ENCODE peak calls at places on chromosomes 5 and 9, in seven cellular contexts. X is adrenal gland; C is Caco-2; Z is CD8-positive, alpha-beta T cell; A is heart left ventricle; O is fibroblast of lung; Y is cardiac muscle cell. H is an unnamed sample.

GRCh38 chr5:38466444-38467189 is 89.8 kb downstream of the LIFR start:
- DNase-seq in X (peak), C (no peak), Z (no peak), A (peak), O (no peak), Y (peak), H (no peak)

GRCh38 chr5:95590880-95591279 is 29.0 kb upstream of the GPR150 start:
- DNase-seq in X (no peak), C (no peak), Z (no peak), A (no peak), O (no peak), Y (no peak), H (no peak)

GRCh38 chr9:12718482-12719026 is 25.4 kb downstream of the TYRP1 start:
- DNase-seq in X (no peak), C (no peak), Z (no peak), A (no peak), O (peak), Y (peak), H (peak)

GRCh38 chr9:98209530-98209929 is 17.1 kb upstream of the CORO2A start:
- DNase-seq in X (no peak), C (no peak), Z (no peak), A (no peak), O (no peak), Y (no peak), H (no peak)

GRCh38 chr5:135367070-135367469 is 32.0 kb downstream of the MACROH2A1 start:
- DNase-seq in X (no peak), C (no peak), Z (no peak), A (no peak), O (no peak), Y (no peak), H (peak)

GRCh38 chr5:14771195-14771594 is 100.4 kb downstream of the ANKH start:
- DNase-seq in X (no peak), C (no peak), Z (no peak), A (no peak), O (no peak), Y (no peak), H (no peak)

GRCh38 chr5:103425686-103426454 is 136.7 kb downstream of the NUDT12 start:
- DNase-seq in X (no peak), C (no peak), Z (no peak), A (no peak), O (peak), Y (peak), H (no peak)

GRCh38 chr5:145345883-145346282 is 489.3 kb downstream of the PRELID2 start:
- DNase-seq in X (no peak), C (no peak), Z (no peak), A (no peak), O (no peak), Y (no peak), H (no peak)

GRCh38 chr5:179023528-179024189 is at the start of gene ZNF879:
- DNase-seq in X (peak), C (peak), Z (peak), A (peak), O (peak), Y (peak), H (peak)

DNA sequence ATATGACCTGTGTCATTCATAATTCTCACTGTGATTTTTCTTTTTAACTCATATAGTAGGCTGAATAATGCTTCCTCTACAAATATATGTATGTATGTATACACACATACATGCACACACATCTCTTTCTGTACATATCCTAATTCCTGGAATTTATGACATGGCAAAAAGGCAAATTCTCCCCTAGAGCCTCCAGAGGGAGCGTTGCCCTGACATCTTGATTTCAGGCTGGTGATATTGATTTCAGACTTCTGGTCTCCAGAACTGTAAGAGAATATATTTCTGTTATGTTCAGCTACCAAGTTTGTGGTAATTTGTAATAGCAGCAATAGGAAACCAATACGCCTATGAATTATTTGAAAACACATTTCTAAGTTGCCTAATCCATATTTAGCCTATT is 166.6 kb upstream of the GAS1 start:
- DNase-seq in X (no peak), C (no peak), Z (no peak), A (no peak), O (no peak), Y (no peak), H (no peak)
- TF ChIP-seq CTCF in X (no peak), C (no peak), Z (no peak), A (no peak), O (no peak), Y (no peak), H (no peak)

DNA sequence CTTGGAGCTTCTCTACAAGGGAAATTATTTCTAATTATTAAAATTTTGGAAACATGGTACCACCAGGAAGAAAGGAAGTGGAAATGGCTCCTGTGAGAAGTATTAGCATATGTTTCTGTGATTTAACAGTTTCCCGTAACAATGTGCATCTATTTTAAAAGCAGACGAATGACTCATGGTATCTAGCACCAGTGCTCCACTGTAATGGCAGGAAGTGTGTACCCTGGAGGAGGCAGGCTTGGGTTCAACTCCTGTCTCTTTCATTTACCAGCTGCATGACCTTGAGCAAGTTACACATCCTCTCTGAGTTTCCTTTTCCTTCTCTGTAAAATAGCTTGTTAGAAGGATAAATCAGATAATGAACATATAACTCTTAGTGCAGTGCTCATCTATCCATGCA is 41.0 kb upstream of the ANGPTL2 start:
- DNase-seq in X (peak), C (no peak), Z (no peak), A (no peak), O (peak), Y (peak), H (no peak)
- H3K4me3 ChIP-seq in X (no peak), C (no peak), Z (no peak), A (no peak), O (no peak), Y (no peak), H (no peak)

GRCh38 chr5:7396169-7397004 is 449 bp downstream of the ADCY2 start:
- DNase-seq in X (no peak), C (no peak), Z (no peak), A (no peak), O (peak), Y (peak), H (no peak)

GRCh38 chr5:7393921-7394799 is 1.8 kb upstream of the ADCY2 start:
- DNase-seq in X (no peak), C (no peak), Z (no peak), A (no peak), O (no peak), Y (no peak), H (no peak)

GRCh38 chr5:7397005-7397546 is 1.1 kb downstream of the ADCY2 start:
- DNase-seq in X (no peak), C (no peak), Z (no peak), A (no peak), O (peak), Y (no peak), H (peak)

GRCh38 chr5:7394889-7395431 is 978 bp upstream of the ADCY2 start:
- DNase-seq in X (no peak), C (no peak), Z (no peak), A (no peak), O (no peak), Y (no peak), H (no peak)

GRCh38 chr5:7395432-7396168 is at the start of gene ADCY2:
- DNase-seq in X (no peak), C (no peak), Z (no peak), A (no peak), O (no peak), Y (no peak), H (no peak)
- TF ChIP-seq CTCF in X (no peak), C (no peak), Z (no peak), A (no peak), O (no peak), Y (no peak), H (no peak)

GRCh38 chr5:175079707-175080106 is 355.3 kb downstream of the MSX2 start:
- DNase-seq in X (peak), C (no peak), Z (no peak), A (no peak), O (no peak), Y (no peak), H (no peak)
- H3K4me3 ChIP-seq in X (no peak), C (no peak), Z (no peak), A (no peak), O (no peak), Y (no peak), H (no peak)

DNA sequence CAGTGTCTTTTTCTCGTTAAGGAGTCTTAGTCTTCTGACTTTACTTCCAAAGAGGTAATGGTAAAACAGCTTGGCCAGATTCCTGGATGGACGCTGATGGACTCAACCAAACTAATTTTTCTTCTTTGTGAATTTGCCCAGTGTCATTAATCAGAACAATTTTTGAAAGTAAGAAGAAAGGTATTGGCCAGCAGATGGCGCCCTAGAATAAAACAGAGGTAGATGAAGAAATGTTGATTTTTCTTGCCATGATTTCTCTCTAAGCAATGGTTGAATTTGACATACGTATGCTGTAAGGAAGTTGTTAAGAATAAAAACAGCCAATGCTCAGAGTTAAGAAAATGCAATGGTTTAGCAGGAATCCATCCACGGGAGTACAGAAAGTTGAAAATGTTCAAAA is 500.0 kb downstream of the DIRAS2 start:
- DNase-seq in X (peak), C (peak), Z (peak), A (peak), O (peak), Y (peak), H (peak)
- TF ChIP-seq CTCF in X (peak), C (no peak), Z (peak), A (peak), O (peak), Y (peak), H (peak)

GRCh38 chr9:109320338-109320733 is 523 bp downstream of the EPB41L4B start:
- DNase-seq in X (no peak), C (no peak), Z (no peak), A (no peak), O (no peak), Y (no peak), H (no peak)
- H3K4me3 ChIP-seq in X (no peak), C (peak), Z (no peak), A (no peak), O (no peak), Y (peak), H (no peak)

GRCh38 chr5:115602585-115603125 is 376 bp upstream of the TICAM2 start:
- DNase-seq in X (no peak), C (no peak), Z (no peak), A (no peak), O (no peak), Y (no peak), H (no peak)

GRCh38 chr5:115600771-115601170 is 1.5 kb downstream of the TICAM2 start:
- DNase-seq in X (no peak), C (no peak), Z (no peak), A (no peak), O (peak), Y (no peak), H (no peak)

GRCh38 chr5:115599924-115600323 is 2.4 kb downstream of the TICAM2 start:
- DNase-seq in X (no peak), C (no peak), Z (no peak), A (no peak), O (peak), Y (peak), H (no peak)

GRCh38 chr5:115599502-115599901 is 2.8 kb downstream of the TICAM2 start:
- DNase-seq in X (peak), C (no peak), Z (no peak), A (no peak), O (peak), Y (peak), H (no peak)

GRCh38 chr5:115601709-115602584 is at the start of gene TICAM2:
- DNase-seq in X (peak), C (peak), Z (peak), A (peak), O (peak), Y (peak), H (no peak)
- TF ChIP-seq CTCF in X (no peak), C (no peak), Z (peak), A (peak), O (no peak), Y (peak), H (no peak)

H was measured in astrocyte of the cerebellum.